ENCODE peak calls at places on chromosomes 12 and 14, in seven cellular contexts. One of them, this sample, is unnamed.

GRCh38 chr12:118611295-118611694 is 234.9 kb downstream of the SUDS3 start:
- DNase-seq in neural progenitor cell: peak; percentile 80
- DNase-seq in astrocyte: no peak
- DNase-seq in thyroid gland: no peak
- DNase-seq in ovary: no peak
- DNase-seq in right cardiac atrium: peak; percentile 35
- DNase-seq in fibroblast of lung: no peak
- DNase-seq in this sample: no peak

GRCh38 chr12:7642287-7642686 is 23.4 kb downstream of the APOBEC1 start:
- DNase-seq in astrocyte: no peak
- DNase-seq in fibroblast of lung: no peak
- DNase-seq in thyroid gland: no peak
- DNase-seq in ovary: no peak
- DNase-seq in right cardiac atrium: no peak
- DNase-seq in neural progenitor cell: no peak
- DNase-seq in this sample: no peak

GRCh38 chr12:24615967-24616411 is 332.9 kb downstream of the BCAT1 start:
- DNase-seq in thyroid gland: no peak
- DNase-seq in ovary: no peak
- DNase-seq in right cardiac atrium: no peak
- DNase-seq in astrocyte: peak; percentile 82
- DNase-seq in neural progenitor cell: no peak
- DNase-seq in fibroblast of lung: peak; percentile 53
- DNase-seq in this sample: peak; percentile 87

GRCh38 chr14:92556863-92557543 is 43.4 kb downstream of the RIN3 start:
- DNase-seq in thyroid gland: no peak
- DNase-seq in astrocyte: no peak
- DNase-seq in ovary: no peak
- DNase-seq in fibroblast of lung: no peak
- DNase-seq in neural progenitor cell: no peak
- DNase-seq in right cardiac atrium: no peak
- DNase-seq in this sample: no peak

GRCh38 chr12:26651566-26652188 is 181.3 kb downstream of the ITPR2 start:
- DNase-seq in astrocyte: peak; percentile 77
- DNase-seq in thyroid gland: peak; percentile 44
- DNase-seq in fibroblast of lung: peak; percentile 78
- DNase-seq in ovary: no peak
- DNase-seq in neural progenitor cell: peak; percentile 73
- DNase-seq in right cardiac atrium: no peak
- DNase-seq in this sample: peak; percentile 58

GRCh38 chr12:111773801-111774551 is 7.2 kb downstream of the ALDH2 start:
- DNase-seq in thyroid gland: peak; percentile 74
- DNase-seq in fibroblast of lung: peak; percentile 96
- DNase-seq in astrocyte: peak; percentile 85
- DNase-seq in ovary: peak; percentile 85
- DNase-seq in neural progenitor cell: peak; percentile 37
- DNase-seq in right cardiac atrium: peak; percentile 93
- DNase-seq in this sample: peak; percentile 95

GRCh38 chr12:58915634-58916033 is 4.7 kb downstream of the LRIG3 start:
- DNase-seq in thyroid gland: peak; percentile 80
- DNase-seq in neural progenitor cell: peak; percentile 37
- DNase-seq in astrocyte: peak; percentile 71
- DNase-seq in fibroblast of lung: peak; percentile 75
- DNase-seq in right cardiac atrium: peak; percentile 63
- DNase-seq in ovary: peak; percentile 43
- DNase-seq in this sample: peak; percentile 64

GRCh38 chr14:64817631-64818030 is 62.1 kb downstream of the SPTB start:
- DNase-seq in thyroid gland: no peak
- DNase-seq in astrocyte: no peak
- DNase-seq in ovary: no peak
- DNase-seq in fibroblast of lung: no peak
- DNase-seq in right cardiac atrium: no peak
- DNase-seq in neural progenitor cell: no peak
- DNase-seq in this sample: no peak

GRCh38 chr12:55068416-55069010 is 48.7 kb downstream of the NEUROD4 start:
- DNase-seq in astrocyte: peak; percentile 14
- DNase-seq in right cardiac atrium: no peak
- DNase-seq in neural progenitor cell: peak; percentile 92
- DNase-seq in ovary: no peak
- DNase-seq in thyroid gland: peak; percentile 10
- DNase-seq in fibroblast of lung: peak; percentile 54
- DNase-seq in this sample: peak; percentile 75

GRCh38 chr12:53928054-53928879 is 10.4 kb upstream of the HOXC13 start:
- DNase-seq in thyroid gland: no peak
- DNase-seq in neural progenitor cell: no peak
- DNase-seq in ovary: no peak
- DNase-seq in astrocyte: no peak
- DNase-seq in fibroblast of lung: no peak
- DNase-seq in right cardiac atrium: no peak
- DNase-seq in this sample: no peak

GRCh38 chr14:90677484-90678045 is 138.7 kb downstream of the TTC7B start:
- DNase-seq in fibroblast of lung: peak; percentile 77
- DNase-seq in ovary: no peak
- DNase-seq in astrocyte: peak; percentile 73
- DNase-seq in thyroid gland: no peak
- DNase-seq in neural progenitor cell: no peak
- DNase-seq in right cardiac atrium: no peak
- DNase-seq in this sample: no peak

GRCh38 chr12:62530596-62530995 is 64.0 kb downstream of the MON2 start:
- DNase-seq in fibroblast of lung: peak; percentile 82
- DNase-seq in neural progenitor cell: no peak
- DNase-seq in right cardiac atrium: no peak
- DNase-seq in thyroid gland: no peak
- DNase-seq in ovary: no peak
- DNase-seq in astrocyte: peak; percentile 63
- DNase-seq in this sample: no peak

GRCh38 chr12:45216297-45216982 is 545 bp downstream of the ANO6 start:
- DNase-seq in astrocyte: peak; percentile 32
- DNase-seq in right cardiac atrium: peak; percentile 84
- DNase-seq in ovary: peak; percentile 70
- DNase-seq in thyroid gland: peak; percentile 43
- DNase-seq in neural progenitor cell: peak; percentile 81
- DNase-seq in fibroblast of lung: peak; percentile 48
- DNase-seq in this sample: peak; percentile 57

GRCh38 chr14:49679271-49679670 is 8.7 kb downstream of the POLE2 start:
- DNase-seq in thyroid gland: no peak
- DNase-seq in right cardiac atrium: no peak
- DNase-seq in ovary: no peak
- DNase-seq in neural progenitor cell: no peak
- DNase-seq in astrocyte: peak; percentile 36
- DNase-seq in fibroblast of lung: no peak
- DNase-seq in this sample: no peak

GRCh38 chr12:50055831-50056628 is 1.4 kb upstream of the ASIC1 start:
- DNase-seq in thyroid gland: peak; percentile 37
- DNase-seq in fibroblast of lung: peak; percentile 44
- DNase-seq in astrocyte: no peak
- DNase-seq in right cardiac atrium: peak; percentile 74
- DNase-seq in ovary: peak; percentile 55
- DNase-seq in neural progenitor cell: peak; percentile 82
- DNase-seq in this sample: peak; percentile 57

GRCh38 chr12:122148657-122149056 is 25.4 kb downstream of the IL31 start:
- DNase-seq in right cardiac atrium: no peak
- DNase-seq in thyroid gland: no peak
- DNase-seq in ovary: no peak
- DNase-seq in astrocyte: peak; percentile 14
- DNase-seq in fibroblast of lung: peak; percentile 72
- DNase-seq in neural progenitor cell: no peak
- DNase-seq in this sample: no peak

GRCh38 chr12:3752741-3753486 is at the start of gene CRACR2A:
- DNase-seq in astrocyte: peak; percentile 35
- DNase-seq in thyroid gland: peak; percentile 36
- DNase-seq in right cardiac atrium: peak; percentile 89
- DNase-seq in neural progenitor cell: peak; percentile 94
- DNase-seq in ovary: peak; percentile 81
- DNase-seq in fibroblast of lung: peak; percentile 59
- DNase-seq in this sample: peak; percentile 87

DNA sequence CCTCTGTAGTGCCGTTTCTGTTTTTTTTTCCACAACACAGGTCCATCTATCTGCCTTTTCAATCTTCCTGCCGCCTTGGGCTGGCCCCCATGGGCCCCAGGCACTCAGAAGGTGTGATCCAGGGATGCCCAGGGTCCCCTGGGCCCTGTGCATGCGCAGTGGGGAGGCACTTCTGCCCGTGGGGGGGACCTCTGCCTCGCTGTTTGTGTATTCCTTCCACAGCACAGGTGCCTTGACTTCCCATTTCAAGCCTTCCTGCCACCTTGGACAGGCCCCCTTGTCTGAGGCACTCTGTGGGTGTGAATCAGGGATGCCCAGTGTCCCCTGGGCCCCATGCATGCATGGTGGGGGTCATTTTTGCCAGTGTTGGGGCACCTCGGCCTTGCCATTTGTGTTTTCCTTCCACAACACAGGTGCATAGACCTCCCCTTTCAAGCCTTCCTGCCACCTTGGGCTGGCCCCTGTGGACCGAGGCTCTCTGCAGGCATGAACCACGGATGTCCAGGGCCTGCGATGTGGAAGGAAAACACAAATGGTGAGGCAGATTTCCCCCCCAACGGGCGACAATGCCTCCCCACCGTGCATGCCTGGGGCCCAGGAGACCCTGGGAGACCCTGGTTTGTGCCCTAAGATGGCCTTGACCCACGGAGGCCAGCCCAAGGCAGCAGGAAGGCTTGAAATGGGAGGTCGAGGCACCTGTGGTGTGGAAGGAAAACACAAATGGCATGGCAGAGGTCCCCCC is 366.5 kb downstream of the ALG10 start:
- DNase-seq in astrocyte: no peak
- DNase-seq in thyroid gland: no peak
- DNase-seq in neural progenitor cell: no peak
- DNase-seq in right cardiac atrium: peak; percentile 22
- DNase-seq in fibroblast of lung: no peak
- DNase-seq in ovary: no peak
- DNase-seq in this sample: no peak
- H3K9me3 ChIP-seq in astrocyte: peaks cover 26% of the 10 kb centered on the region
- H3K9me3 ChIP-seq in thyroid gland: no peaks in the 10 kb centered on the region
- H3K9me3 ChIP-seq in neural progenitor cell: peaks cover 4% of the 10 kb centered on the region
- H3K9me3 ChIP-seq in right cardiac atrium: no peaks in the 10 kb centered on the region
- H3K9me3 ChIP-seq in fibroblast of lung: no peaks in the 10 kb centered on the region
- H3K9me3 ChIP-seq in ovary: no peaks in the 10 kb centered on the region
- H3K9me3 ChIP-seq in this sample: no peaks in the 10 kb centered on the region

GRCh38 chr12:131087302-131087818 is 133.7 kb downstream of the ADGRD1 start:
- DNase-seq in neural progenitor cell: no peak
- DNase-seq in thyroid gland: peak; percentile 1
- DNase-seq in ovary: peak; percentile 27
- DNase-seq in right cardiac atrium: peak; percentile 30
- DNase-seq in astrocyte: no peak
- DNase-seq in fibroblast of lung: no peak
- DNase-seq in this sample: no peak
- H3K9me3 ChIP-seq in neural progenitor cell: no peaks in the 10 kb centered on the region
- H3K9me3 ChIP-seq in thyroid gland: no peaks in the 10 kb centered on the region
- H3K9me3 ChIP-seq in ovary: no peaks in the 10 kb centered on the region
- H3K9me3 ChIP-seq in right cardiac atrium: no peaks in the 10 kb centered on the region
- H3K9me3 ChIP-seq in astrocyte: no peaks in the 10 kb centered on the region
- H3K9me3 ChIP-seq in fibroblast of lung: no peaks in the 10 kb centered on the region
- H3K9me3 ChIP-seq in this sample: no peaks in the 10 kb centered on the region

DNA sequence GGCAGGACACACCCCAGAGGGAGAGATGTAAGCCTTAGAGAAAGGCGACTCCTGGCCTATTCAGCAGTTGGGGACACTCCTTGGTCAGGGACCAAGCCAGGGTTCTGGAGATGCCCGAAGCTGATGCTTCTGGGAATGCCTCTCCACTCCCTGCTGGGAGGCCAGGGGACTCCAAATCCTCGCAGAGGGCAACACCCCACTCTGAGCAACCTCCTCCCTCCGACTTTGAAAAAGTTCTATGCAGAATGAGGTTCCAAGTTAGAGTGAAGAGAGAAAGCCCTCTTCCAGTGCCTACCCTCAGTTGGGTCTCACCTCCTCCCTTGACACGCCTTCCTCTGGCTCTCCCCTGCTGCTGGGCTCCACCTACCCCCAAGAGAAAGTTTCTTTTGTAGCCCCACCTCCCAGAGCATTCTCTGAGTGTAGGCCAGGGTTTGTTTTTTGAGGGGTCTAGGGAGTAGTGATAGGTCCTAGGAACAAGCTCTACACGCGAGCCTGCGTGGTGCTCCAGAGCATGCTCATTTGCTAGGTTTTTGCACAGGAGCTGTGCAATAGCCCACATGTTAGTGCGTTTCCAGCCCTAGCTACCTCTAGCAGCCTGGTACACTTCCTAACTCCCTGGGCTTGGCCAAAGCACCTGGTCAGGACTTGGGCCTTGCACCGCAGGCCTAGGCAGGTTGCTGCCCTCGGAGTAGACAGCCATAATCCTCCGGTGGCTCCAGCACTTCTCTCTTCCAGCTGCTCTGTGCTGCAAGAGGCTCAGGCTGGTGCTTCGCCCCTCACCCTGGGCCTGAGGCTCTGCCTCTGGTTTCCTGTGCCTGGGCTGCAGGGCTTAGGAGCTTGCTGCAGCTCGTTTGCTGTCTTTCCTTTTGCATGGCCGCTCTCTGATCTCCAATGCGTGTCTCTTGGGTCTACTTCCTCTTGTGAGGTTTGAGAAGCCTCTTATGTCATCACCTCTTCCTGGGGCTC is 590 bp upstream of the CEBPE start:
- DNase-seq in neural progenitor cell: peak; percentile 38
- DNase-seq in thyroid gland: no peak
- DNase-seq in astrocyte: no peak
- DNase-seq in right cardiac atrium: no peak
- DNase-seq in fibroblast of lung: no peak
- DNase-seq in ovary: no peak
- DNase-seq in this sample: no peak
- H3K9me3 ChIP-seq in neural progenitor cell: no peaks in the 10 kb centered on the region
- H3K9me3 ChIP-seq in thyroid gland: no peaks in the 10 kb centered on the region
- H3K9me3 ChIP-seq in astrocyte: no peaks in the 10 kb centered on the region
- H3K9me3 ChIP-seq in right cardiac atrium: no peaks in the 10 kb centered on the region
- H3K9me3 ChIP-seq in fibroblast of lung: no peaks in the 10 kb centered on the region
- H3K9me3 ChIP-seq in ovary: no peaks in the 10 kb centered on the region
- H3K9me3 ChIP-seq in this sample: no peaks in the 10 kb centered on the region

GRCh38 chr12:126681676-126682075 is 1585.3 kb upstream of the TMEM132C start:
- DNase-seq in thyroid gland: no peak
- DNase-seq in ovary: no peak
- DNase-seq in fibroblast of lung: no peak
- DNase-seq in right cardiac atrium: no peak
- DNase-seq in astrocyte: peak; percentile 8
- DNase-seq in neural progenitor cell: peak; percentile 51
- DNase-seq in this sample: no peak

GRCh38 chr12:126688556-126688955 is 1578.4 kb upstream of the TMEM132C start:
- DNase-seq in thyroid gland: no peak
- DNase-seq in neural progenitor cell: no peak
- DNase-seq in right cardiac atrium: no peak
- DNase-seq in fibroblast of lung: no peak
- DNase-seq in astrocyte: no peak
- DNase-seq in ovary: no peak
- DNase-seq in this sample: no peak

GRCh38 chr12:126685636-126686035 is 1581.3 kb upstream of the TMEM132C start:
- DNase-seq in right cardiac atrium: no peak
- DNase-seq in neural progenitor cell: no peak
- DNase-seq in ovary: no peak
- DNase-seq in fibroblast of lung: no peak
- DNase-seq in thyroid gland: no peak
- DNase-seq in astrocyte: peak; percentile 14
- DNase-seq in this sample: no peak

DNA sequence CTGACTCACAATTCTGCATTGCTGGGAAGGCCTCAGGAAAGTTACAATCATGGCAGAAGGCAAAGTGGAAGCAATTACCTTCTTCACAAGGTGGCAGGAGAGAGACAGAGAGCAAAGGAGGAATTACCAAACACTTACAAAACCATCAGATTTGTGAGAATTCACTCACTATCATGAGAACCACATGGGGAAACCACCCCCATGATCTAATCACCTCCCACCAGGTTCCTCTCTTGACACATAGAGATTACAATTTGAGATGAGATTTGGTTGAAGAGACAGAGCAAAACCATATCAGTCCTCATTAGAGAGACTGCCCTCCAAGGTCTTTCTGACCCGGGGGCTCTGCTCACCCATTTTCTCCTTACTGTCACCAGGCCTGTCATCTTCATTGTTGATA is 1582.3 kb upstream of the TMEM132C start:
- DNase-seq in astrocyte: no peak
- DNase-seq in ovary: no peak
- DNase-seq in fibroblast of lung: no peak
- DNase-seq in neural progenitor cell: no peak
- DNase-seq in thyroid gland: no peak
- DNase-seq in right cardiac atrium: no peak
- DNase-seq in this sample: no peak
- H3K9me3 ChIP-seq in astrocyte: peaks cover 2% of the 10 kb centered on the region
- H3K9me3 ChIP-seq in ovary: no peaks in the 10 kb centered on the region
- H3K9me3 ChIP-seq in fibroblast of lung: no peaks in the 10 kb centered on the region
- H3K9me3 ChIP-seq in neural progenitor cell: no peaks in the 10 kb centered on the region
- H3K9me3 ChIP-seq in thyroid gland: no peaks in the 10 kb centered on the region
- H3K9me3 ChIP-seq in right cardiac atrium: peaks cover 3% of the 10 kb centered on the region
- H3K9me3 ChIP-seq in this sample: no peaks in the 10 kb centered on the region